ENCODE peak calls at places on chromosomes 7 and 10, in six cellular contexts. Y is Caco-2, A is left ventricle myocardium inferior, B is hepatocyte, N is suprapubic skin, L is K562. I is an unnamed sample.

GRCh38 chr10:114404171-114405010 is at the start of gene AFAP1L2:
- DNase-seq in Y (peak; percentile 51), A (peak; percentile 50), B (peak; percentile 69), N (no peak), L (peak; percentile 10), I (no peak)

GRCh38 chr7:36661135-36661840 is 63.0 kb downstream of the AOAH start:
- DNase-seq in Y (no peak), A (no peak), B (peak; percentile 62), N (no peak), L (no peak), I (peak; percentile 60)

GRCh38 chr7:133645870-133646492 is 393.1 kb downstream of the EXOC4 start:
- DNase-seq in Y (no peak), A (no peak), B (no peak), N (no peak), L (no peak), I (no peak)

GRCh38 chr7:55073051-55073511 is 54.3 kb downstream of the EGFR start:
- DNase-seq in Y (no peak), A (no peak), B (no peak), N (no peak), L (no peak), I (peak; percentile 60)

GRCh38 chr7:105444342-105444938 is 55.7 kb upstream of the SRPK2 start:
- DNase-seq in Y (no peak), A (no peak), B (no peak), N (no peak), L (no peak), I (no peak)

GRCh38 chr7:37234928-37235327 is 213.7 kb downstream of the ELMO1 start:
- DNase-seq in Y (peak; percentile 22), A (no peak), B (peak; percentile 47), N (no peak), L (no peak), I (no peak)

GRCh38 chr10:36181421-36181820 is 539.3 kb upstream of the FZD8 start:
- DNase-seq in Y (no peak), A (no peak), B (no peak), N (no peak), L (no peak), I (no peak)

GRCh38 chr10:84158061-84158460 is 15.5 kb upstream of the GPR15LG start:
- DNase-seq in Y (no peak), A (no peak), B (no peak), N (no peak), L (no peak), I (no peak)

GRCh38 chr7:105649727-105650381 is 68.6 kb upstream of the EFCAB10 start:
- DNase-seq in Y (no peak), A (no peak), B (no peak), N (no peak), L (no peak), I (no peak)

GRCh38 chr7:16891338-16891737 is 9.6 kb upstream of the AGR3 start:
- DNase-seq in Y (peak; percentile 74), A (no peak), B (peak; percentile 83), N (no peak), L (no peak), I (no peak)

GRCh38 chr7:43077732-43078391 is 34.6 kb upstream of the HECW1 start:
- DNase-seq in Y (peak; percentile 29), A (no peak), B (peak; percentile 21), N (no peak), L (peak; percentile 48), I (peak; percentile 47)

GRCh38 chr7:140540142-140540777 is 61.0 kb upstream of the MKRN1 start:
- DNase-seq in Y (peak; percentile 27), A (no peak), B (peak; percentile 38), N (no peak), L (no peak), I (no peak)
- H3K4me1 ChIP-seq in Y (peaks cover 11% of the 10 kb centered on the region), A (peaks cover 39% of the 10 kb centered on the region), B (peaks cover 20% of the 10 kb centered on the region), N (peaks cover 17% of the 10 kb centered on the region), L (peaks cover 4% of the 10 kb centered on the region), I (peaks cover 22% of the 10 kb centered on the region)

GRCh38 chr7:38312776-38313175 is 39.3 kb upstream of the TARP start:
- DNase-seq in Y (no peak), A (no peak), B (no peak), N (no peak), L (no peak), I (no peak)
- H3K4me1 ChIP-seq in Y (no peaks in the 10 kb centered on the region), A (peaks cover 30% of the 10 kb centered on the region), B (no peaks in the 10 kb centered on the region), N (peaks cover 13% of the 10 kb centered on the region), L (peaks cover 5% of the 10 kb centered on the region), I (peaks cover 18% of the 10 kb centered on the region)

GRCh38 chr10:100033766-100034418 is 24.1 kb upstream of the DNMBP start:
- DNase-seq in Y (peak; percentile 70), A (no peak), B (no peak), N (no peak), L (no peak), I (no peak)
- H3K4me1 ChIP-seq in Y (peaks cover 62% of the 10 kb centered on the region), A (peaks cover 4% of the 10 kb centered on the region), B (peaks cover 32% of the 10 kb centered on the region), N (no peaks in the 10 kb centered on the region), L (no peaks in the 10 kb centered on the region), I (no peaks in the 10 kb centered on the region)

DNA sequence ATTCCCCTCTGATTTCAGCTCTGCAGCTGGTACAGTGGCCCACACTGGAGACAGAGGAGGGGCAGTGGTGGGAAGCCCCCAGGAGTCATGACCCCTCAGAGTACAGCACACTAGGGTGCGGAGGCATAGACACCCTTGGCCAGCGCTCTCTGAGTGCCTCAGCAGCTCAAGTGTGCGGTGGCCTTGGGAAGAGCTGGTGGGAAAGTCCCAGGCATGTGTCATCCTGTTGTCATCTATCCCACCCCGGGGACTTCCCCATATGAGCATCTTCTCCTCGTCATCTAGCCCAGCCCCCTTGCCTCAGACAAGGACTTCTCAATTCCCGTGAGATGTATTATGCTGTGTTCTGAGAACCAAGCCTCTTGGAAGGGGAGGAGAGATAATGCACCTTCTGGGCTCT is 15.6 kb upstream of the PPIF start:
- DNase-seq in Y (no peak), A (no peak), B (no peak), N (no peak), L (no peak), I (peak; percentile 95)
- H3K4me1 ChIP-seq in Y (no peaks in the 10 kb centered on the region), A (no peaks in the 10 kb centered on the region), B (no peaks in the 10 kb centered on the region), N (peaks cover 8% of the 10 kb centered on the region), L (no peaks in the 10 kb centered on the region), I (peaks cover 51% of the 10 kb centered on the region)

GRCh38 chr10:119120413-119120867 is 16.5 kb downstream of the DENND10 start:
- DNase-seq in Y (no peak), A (no peak), B (peak; percentile 54), N (no peak), L (no peak), I (no peak)
- H3K4me1 ChIP-seq in Y (peaks cover 7% of the 10 kb centered on the region), A (peaks cover 15% of the 10 kb centered on the region), B (peaks cover 4% of the 10 kb centered on the region), N (no peaks in the 10 kb centered on the region), L (no peaks in the 10 kb centered on the region), I (no peaks in the 10 kb centered on the region)

DNA sequence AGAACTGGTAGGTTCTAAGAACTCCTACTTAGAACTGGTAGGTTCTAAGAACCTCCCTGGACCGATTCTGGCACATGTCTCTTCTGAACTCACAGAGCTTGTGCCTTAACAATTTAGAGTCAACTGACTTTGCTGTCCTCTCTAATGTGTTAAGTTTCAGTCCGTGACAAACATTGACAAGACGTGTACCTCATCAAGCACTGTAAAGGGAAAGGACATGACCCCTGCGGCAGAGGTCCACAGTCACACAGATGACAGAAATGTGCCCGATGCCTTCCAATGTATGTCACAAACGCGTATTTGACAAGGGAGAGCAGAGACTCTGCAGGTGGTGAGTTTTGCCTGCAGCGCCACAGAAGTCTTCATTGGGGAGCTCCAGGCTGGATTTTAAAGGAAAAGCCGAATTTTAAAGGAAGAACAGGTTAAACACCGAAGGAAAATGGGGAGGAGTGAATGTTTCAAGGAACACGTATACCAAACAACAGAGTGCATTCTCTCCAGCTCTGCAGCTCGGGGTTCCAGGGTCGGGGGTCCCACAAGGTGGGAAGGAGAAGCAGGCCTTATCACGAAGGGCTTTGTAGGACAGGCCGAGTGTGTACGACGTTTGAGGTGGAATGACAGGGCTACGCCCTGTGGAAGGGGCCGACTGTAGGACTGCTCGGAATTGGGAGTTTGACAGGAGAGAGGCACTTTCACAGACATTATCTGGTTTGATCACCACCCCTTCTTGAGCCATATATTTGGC is 161.2 kb upstream of the KLF14 start:
- DNase-seq in Y (no peak), A (no peak), B (no peak), N (no peak), L (no peak), I (no peak)
- H3K4me1 ChIP-seq in Y (peaks cover 33% of the 10 kb centered on the region), A (peaks cover 93% of the 10 kb centered on the region), B (peaks cover 19% of the 10 kb centered on the region), N (peaks cover 85% of the 10 kb centered on the region), L (peaks cover 15% of the 10 kb centered on the region), I (peaks cover 71% of the 10 kb centered on the region)

GRCh38 chr10:69337312-69338132 is 59.2 kb downstream of the HK1 start:
- DNase-seq in Y (peak; percentile 56), A (peak; percentile 65), B (peak; percentile 57), N (peak; percentile 75), L (no peak), I (no peak)

GRCh38 chr10:69338547-69339450 is 60.5 kb downstream of the HK1 start:
- DNase-seq in Y (no peak), A (no peak), B (no peak), N (peak; percentile 49), L (no peak), I (no peak)

GRCh38 chr10:69336952-69337311 is 58.6 kb downstream of the HK1 start:
- DNase-seq in Y (no peak), A (no peak), B (no peak), N (no peak), L (no peak), I (no peak)

GRCh38 chr10:69335613-69336012 is 57.3 kb downstream of the HK1 start:
- DNase-seq in Y (no peak), A (no peak), B (no peak), N (no peak), L (no peak), I (no peak)

GRCh38 chr10:69338133-69338456 is 59.8 kb downstream of the HK1 start:
- DNase-seq in Y (no peak), A (no peak), B (no peak), N (no peak), L (no peak), I (no peak)
- H3K4me1 ChIP-seq in Y (peaks cover 60% of the 10 kb centered on the region), A (peaks cover 89% of the 10 kb centered on the region), B (peaks cover 36% of the 10 kb centered on the region), N (peaks cover 98% of the 10 kb centered on the region), L (peaks cover 56% of the 10 kb centered on the region), I (no peaks in the 10 kb centered on the region)

DNA sequence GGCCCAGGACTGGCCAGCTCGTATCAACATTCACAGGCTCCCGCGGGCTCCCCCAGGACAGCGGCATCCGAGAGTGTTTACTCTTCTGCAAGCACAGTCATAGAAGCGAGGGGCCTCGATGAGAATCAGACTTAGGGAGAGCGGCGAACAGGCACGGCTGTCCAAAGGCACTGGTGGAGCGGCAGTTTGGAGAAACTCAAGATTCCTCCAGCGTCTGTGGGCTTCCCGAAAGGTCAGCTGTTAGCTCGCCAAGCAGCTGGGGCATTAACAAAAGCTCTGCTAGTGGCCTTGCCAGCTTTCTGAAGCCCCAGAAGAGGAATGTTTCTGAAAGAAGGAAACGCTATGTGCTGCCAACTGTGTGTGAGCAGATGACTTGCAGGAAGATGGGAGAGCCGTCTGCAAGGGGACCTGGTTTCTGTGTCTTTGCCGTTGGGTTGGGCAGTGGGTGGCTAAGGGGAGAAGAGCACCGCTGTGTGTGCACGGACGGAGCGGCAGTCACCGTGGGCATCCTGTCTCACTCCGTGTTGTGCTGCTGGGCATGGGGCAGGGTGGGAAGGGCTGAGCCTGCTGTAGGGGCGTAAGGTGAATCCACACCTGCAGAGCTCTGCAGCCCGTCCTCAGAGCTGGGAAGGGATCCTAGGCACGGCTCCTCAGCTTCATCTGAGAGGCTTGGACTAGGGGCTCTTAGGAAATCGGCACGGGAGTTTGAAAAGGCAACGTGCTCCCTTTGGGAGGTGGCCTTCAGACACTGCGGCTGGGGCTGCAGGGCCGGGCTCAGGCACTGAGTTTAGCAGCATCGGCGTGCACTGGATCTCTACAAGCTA is 42.1 kb downstream of the AMZ1 start:
- DNase-seq in Y (no peak), A (no peak), B (no peak), N (peak; percentile 46), L (no peak), I (no peak)
- H3K4me1 ChIP-seq in Y (peaks cover 27% of the 10 kb centered on the region), A (peaks cover 52% of the 10 kb centered on the region), B (peaks cover 14% of the 10 kb centered on the region), N (peaks cover 19% of the 10 kb centered on the region), L (peaks cover 38% of the 10 kb centered on the region), I (peaks cover 4% of the 10 kb centered on the region)

GRCh38 chr7:176786-177185 is 15.6 kb upstream of the FAM20C start:
- DNase-seq in Y (no peak), A (no peak), B (no peak), N (no peak), L (no peak), I (no peak)
- H3K4me1 ChIP-seq in Y (no peaks in the 10 kb centered on the region), A (peaks cover 21% of the 10 kb centered on the region), B (peaks cover 8% of the 10 kb centered on the region), N (no peaks in the 10 kb centered on the region), L (peaks cover 8% of the 10 kb centered on the region), I (no peaks in the 10 kb centered on the region)